ENCODE peak calls at places on chromosomes 7 and 10, in six cellular contexts. E, T, R, U, B and Z are unnamed samples. For H3K4me1, the result is how much of the 10 kb centered on the place peaks cover.

GRCh38 chr7:18753972-18754610 is 258.5 kb downstream of the HDAC9 start:
- DNase-seq in E (no peak), T (no peak), R (no peak), U (no peak), B (no peak), Z (no peak)

GRCh38 chr10:43410345-43410744 is 1.4 kb upstream of the HNRNPF start:
- DNase-seq in E (no peak), T (no peak), R (no peak), U (no peak), B (no peak), Z (no peak)

GRCh38 chr7:114806590-114807167 is 115.2 kb upstream of the MDFIC start:
- DNase-seq in E (no peak), T (no peak), R (no peak), U (no peak), B (peak), Z (no peak)

GRCh38 chr7:29243777-29244655 is 49.4 kb downstream of the CHN2 start:
- DNase-seq in E (no peak), T (no peak), R (no peak), U (no peak), B (no peak), Z (no peak)

GRCh38 chr7:80312139-80312661 is 177.6 kb downstream of the GNAI1 start:
- DNase-seq in E (no peak), T (no peak), R (no peak), U (no peak), B (no peak), Z (no peak)

GRCh38 chr7:35801392-35802101 is 690 bp downstream of the SEPTIN7 start:
- DNase-seq in E (peak), T (peak), R (peak), U (peak), B (peak), Z (peak)

GRCh38 chr10:16754765-16755164 is 62.5 kb downstream of the RSU1 start:
- DNase-seq in E (no peak), T (no peak), R (no peak), U (no peak), B (no peak), Z (no peak)

GRCh38 chr10:18332048-18332447 is 191.8 kb downstream of the CACNB2 start:
- DNase-seq in E (no peak), T (no peak), R (no peak), U (no peak), B (no peak), Z (no peak)

GRCh38 chr7:117637937-117638336 is 158.1 kb downstream of the CFTR start:
- DNase-seq in E (no peak), T (no peak), R (no peak), U (no peak), B (no peak), Z (no peak)

GRCh38 chr10:42598249-42598873 is 40.0 kb downstream of the ZNF33B start:
- DNase-seq in E (no peak), T (no peak), R (no peak), U (no peak), B (no peak), Z (no peak)

GRCh38 chr7:108135446-108136190 is 5.5 kb upstream of the LAMB4 start:
- DNase-seq in E (no peak), T (no peak), R (no peak), U (no peak), B (no peak), Z (no peak)

GRCh38 chr10:23804125-23804524 is 365.2 kb downstream of the OTUD1 start:
- DNase-seq in E (no peak), T (no peak), R (no peak), U (no peak), B (no peak), Z (no peak)

GRCh38 chr7:742791-743190 is 15.7 kb upstream of the PRKAR1B start:
- DNase-seq in E (no peak), T (no peak), R (no peak), U (no peak), B (no peak), Z (no peak)

GRCh38 chr10:30353851-30354250 is 4.8 kb upstream of the MTPAP start:
- DNase-seq in E (no peak), T (no peak), R (no peak), U (no peak), B (no peak), Z (no peak)

GRCh38 chr10:88538038-88538437 is 45.1 kb downstream of the RNLS start:
- DNase-seq in E (no peak), T (no peak), R (no peak), U (no peak), B (no peak), Z (no peak)

GRCh38 chr10:110413903-110414562 is 83.7 kb upstream of the DUSP5 start:
- DNase-seq in E (no peak), T (no peak), R (no peak), U (no peak), B (no peak), Z (no peak)
- H3K4me1 ChIP-seq in E (under half), T (under half), R (half or more), U (under half), B (under half), Z (under half)

GRCh38 chr7:102313997-102314780 is 27.5 kb downstream of the SH2B2 start:
- DNase-seq in E (no peak), T (no peak), R (no peak), U (no peak), B (no peak), Z (no peak)
- H3K4me1 ChIP-seq in E (under half), T (under half), R (under half), U (under half), B (under half), Z (under half)

GRCh38 chr7:32588657-32589056 is 93.4 kb downstream of the AVL9 start:
- DNase-seq in E (no peak), T (no peak), R (no peak), U (no peak), B (no peak), Z (no peak)

GRCh38 chr7:32583791-32584190 is 88.5 kb downstream of the AVL9 start:
- DNase-seq in E (no peak), T (no peak), R (no peak), U (no peak), B (no peak), Z (no peak)

GRCh38 chr7:32586291-32587221 is 91.3 kb downstream of the AVL9 start:
- DNase-seq in E (no peak), T (no peak), R (no peak), U (peak), B (no peak), Z (no peak)

GRCh38 chr7:32591938-32592337 is 96.6 kb downstream of the AVL9 start:
- DNase-seq in E (no peak), T (no peak), R (no peak), U (no peak), B (no peak), Z (no peak)

DNA sequence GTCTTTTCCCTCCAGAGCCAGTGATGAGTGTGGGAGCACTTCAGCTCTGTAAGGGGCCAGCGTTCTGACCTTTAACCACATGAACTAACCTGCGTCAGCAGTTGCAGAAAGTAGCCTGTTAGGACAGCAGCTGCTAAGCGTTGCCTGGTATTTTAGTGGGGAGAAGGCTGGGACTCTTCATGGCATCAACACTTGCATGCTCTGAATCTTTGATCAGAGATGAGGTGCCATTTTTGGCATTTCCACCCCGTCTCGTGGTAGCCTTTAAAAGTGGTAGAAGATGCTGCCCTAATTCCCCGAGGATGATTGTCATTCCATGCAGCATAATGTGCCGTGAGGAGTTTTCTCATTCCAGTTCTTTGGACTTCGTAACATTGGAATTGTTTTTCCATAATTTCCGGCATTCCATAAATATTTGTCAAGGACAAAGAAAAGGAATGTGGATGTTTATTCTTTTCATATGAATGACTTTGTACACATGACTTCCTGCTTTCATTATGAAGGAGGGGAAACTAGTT is 92.2 kb downstream of the AVL9 start:
- DNase-seq in E (no peak), T (no peak), R (no peak), U (peak), B (peak), Z (no peak)
- H3K4me1 ChIP-seq in E (under half), T (under half), R (under half), U (under half), B (under half), Z (under half)

DNA sequence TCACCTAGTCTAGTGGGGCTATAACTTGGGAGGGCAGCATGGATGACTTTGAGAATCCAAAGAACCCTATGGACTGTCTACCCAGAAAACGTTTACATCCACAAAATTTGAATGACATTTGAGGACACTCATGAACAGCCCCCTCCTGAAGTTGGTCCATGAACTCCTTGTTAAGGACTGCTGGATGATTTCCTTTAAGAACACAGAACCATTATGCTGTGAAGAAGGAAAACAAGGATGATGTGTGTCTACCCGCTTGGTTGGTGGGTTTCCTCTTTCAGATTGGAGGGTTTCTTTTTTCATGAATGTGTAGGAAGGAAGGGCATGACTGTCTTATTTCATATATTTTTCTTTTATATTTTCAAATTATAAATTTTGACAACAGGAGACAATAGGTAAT is 58.3 kb downstream of the ARID5B start:
- DNase-seq in E (no peak), T (no peak), R (no peak), U (no peak), B (no peak), Z (no peak)
- H3K4me1 ChIP-seq in E (under half), T (under half), R (under half), U (under half), B (under half), Z (half or more)

GRCh38 chr10:103668351-103669242 is 175.1 kb downstream of the NEURL1 start:
- DNase-seq in E (peak), T (no peak), R (peak), U (peak), B (peak), Z (peak)

GRCh38 chr10:103665439-103665838 is 171.9 kb downstream of the NEURL1 start:
- DNase-seq in E (peak), T (no peak), R (no peak), U (peak), B (no peak), Z (no peak)

GRCh38 chr10:103666109-103666508 is 172.6 kb downstream of the NEURL1 start:
- DNase-seq in E (peak), T (no peak), R (no peak), U (peak), B (peak), Z (no peak)

GRCh38 chr10:103666751-103667150 is 173.2 kb downstream of the NEURL1 start:
- DNase-seq in E (no peak), T (no peak), R (no peak), U (no peak), B (no peak), Z (no peak)

GRCh38 chr10:103667390-103667789 is 173.9 kb downstream of the NEURL1 start:
- DNase-seq in E (peak), T (no peak), R (no peak), U (peak), B (no peak), Z (no peak)
- H3K4me1 ChIP-seq in E (under half), T (under half), R (half or more), U (under half), B (under half), Z (under half)

GRCh38 chr10:112832959-112833358 is 117.1 kb upstream of the TCF7L2 start:
- DNase-seq in E (no peak), T (no peak), R (no peak), U (no peak), B (no peak), Z (no peak)
- H3K4me1 ChIP-seq in E (under half), T (under half), R (under half), U (under half), B (under half), Z (under half)

GRCh38 chr7:87193912-87194311 is 25.6 kb downstream of the TMEM243 start:
- DNase-seq in E (no peak), T (no peak), R (no peak), U (no peak), B (no peak), Z (no peak)

GRCh38 chr7:87202208-87202607 is 17.3 kb downstream of the TMEM243 start:
- DNase-seq in E (no peak), T (no peak), R (no peak), U (no peak), B (no peak), Z (no peak)

GRCh38 chr7:87202705-87203104 is 16.8 kb downstream of the TMEM243 start:
- DNase-seq in E (no peak), T (no peak), R (no peak), U (no peak), B (no peak), Z (no peak)

GRCh38 chr7:87199700-87200450 is 19.7 kb downstream of the TMEM243 start:
- DNase-seq in E (no peak), T (no peak), R (no peak), U (no peak), B (peak), Z (no peak)

DNA sequence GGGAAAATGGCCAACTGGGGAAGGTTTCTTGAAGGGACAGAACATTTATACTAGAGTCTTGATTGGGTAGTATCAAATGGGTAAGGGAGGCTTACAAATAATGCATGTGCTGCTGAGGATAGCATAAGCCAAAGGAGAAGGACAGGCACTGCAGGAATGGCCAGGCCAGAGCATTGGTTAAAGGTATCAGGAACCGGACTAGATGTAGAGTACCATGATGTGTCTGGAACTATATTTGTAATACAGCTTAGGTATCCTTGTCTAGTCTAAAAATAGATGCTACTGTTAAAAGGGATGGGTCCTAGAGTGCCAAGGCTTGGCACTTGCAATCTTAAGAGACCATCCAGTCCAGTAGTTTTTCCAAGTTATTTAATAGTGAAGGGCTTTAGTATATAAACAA is 20.3 kb downstream of the TMEM243 start:
- DNase-seq in E (no peak), T (no peak), R (no peak), U (no peak), B (no peak), Z (no peak)
- H3K4me1 ChIP-seq in E (under half), T (under half), R (under half), U (under half), B (under half), Z (under half)

DNA sequence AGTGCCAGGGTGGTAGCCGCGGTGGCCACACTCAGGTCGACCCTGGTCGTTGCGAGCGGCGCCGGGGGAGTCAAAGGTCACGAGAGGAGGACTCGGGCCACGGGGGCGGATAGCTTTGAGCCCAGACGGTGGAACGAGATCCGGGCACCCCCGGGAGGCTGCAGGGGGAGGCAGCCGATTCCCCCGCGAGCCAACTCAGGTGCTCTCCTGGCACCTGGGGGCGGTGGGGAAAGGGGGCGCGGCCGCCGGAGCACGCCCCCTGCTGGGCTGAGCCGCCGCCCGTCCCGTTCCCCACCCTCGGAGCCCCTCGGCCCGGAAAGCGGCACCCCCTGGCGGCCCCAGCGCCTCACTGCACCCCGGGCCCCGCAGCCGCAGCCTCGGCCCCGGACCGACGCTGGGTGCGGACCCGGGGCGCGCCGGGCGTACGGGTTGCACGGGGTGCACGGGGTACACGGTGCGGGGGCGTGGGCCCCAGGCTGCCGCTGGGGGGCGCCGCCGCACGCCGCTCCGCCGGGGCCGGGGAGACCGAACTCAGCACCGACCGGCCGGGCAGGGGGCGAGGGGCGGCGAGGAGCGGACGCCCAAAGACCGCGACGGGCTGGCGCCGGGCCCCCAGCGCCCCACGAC is 513 bp upstream of the NYAP1 start:
- DNase-seq in E (peak), T (no peak), R (no peak), U (peak), B (peak), Z (no peak)
- H3K4me1 ChIP-seq in E (under half), T (under half), R (under half), U (under half), B (under half), Z (under half)

DNA sequence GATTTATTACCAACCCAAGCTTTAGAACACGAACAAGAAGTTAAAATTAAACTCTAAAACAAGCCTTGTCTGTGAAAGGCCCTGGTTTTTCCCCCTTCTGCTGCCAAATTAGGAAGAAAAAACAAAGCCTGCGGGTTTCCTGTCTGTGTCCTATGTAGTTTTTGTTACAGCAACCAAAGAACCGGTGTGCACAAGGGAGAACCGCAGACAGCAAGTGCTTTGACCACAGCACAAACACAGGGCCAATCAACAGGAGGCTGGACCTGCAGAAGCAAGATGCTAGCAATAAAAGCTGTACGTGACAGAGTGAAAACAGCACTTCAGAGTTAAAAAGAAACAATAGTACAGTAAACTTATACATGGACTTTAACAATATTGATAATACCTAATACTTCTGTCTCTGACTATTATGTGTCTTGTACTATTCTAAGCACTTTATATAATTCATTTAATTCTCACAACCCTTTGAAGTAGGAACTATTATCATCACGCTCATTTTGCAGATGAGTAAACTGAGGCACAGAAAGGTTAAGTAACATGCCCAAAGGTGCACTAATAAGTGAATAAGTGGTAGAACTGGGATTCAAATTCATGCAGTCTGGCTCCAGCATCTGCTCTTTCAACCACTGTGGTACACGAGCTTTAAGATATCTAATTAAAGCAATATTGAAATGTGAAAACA is 66.0 kb downstream of the STK17A start:
- DNase-seq in E (no peak), T (no peak), R (no peak), U (no peak), B (no peak), Z (no peak)
- H3K4me1 ChIP-seq in E (under half), T (half or more), R (half or more), U (under half), B (under half), Z (half or more)